ENCODE peak calls at places on chromosomes 5 and 9, in four cellular contexts. One of them, this sample, is unnamed.

GRCh38 chr9:20898885-20899554 is 132.4 kb downstream of the HACD4 start:
- DNase-seq in heart left ventricle: no peak
- DNase-seq in CD8-positive, alpha-beta T cell: no peak
- DNase-seq in dorsolateral prefrontal cortex: no peak
- DNase-seq in this sample: peak; percentile 16

GRCh38 chr5:64947031-64947430 is 178.3 kb downstream of the CWC27 start:
- DNase-seq in CD8-positive, alpha-beta T cell: no peak
- DNase-seq in heart left ventricle: peak; percentile 10
- DNase-seq in dorsolateral prefrontal cortex: no peak
- DNase-seq in this sample: peak; percentile 65

GRCh38 chr5:95530441-95530840 is 24.3 kb downstream of the SKIC3 start:
- DNase-seq in CD8-positive, alpha-beta T cell: no peak
- DNase-seq in heart left ventricle: no peak
- DNase-seq in dorsolateral prefrontal cortex: no peak
- DNase-seq in this sample: no peak

GRCh38 chr5:179867476-179867875 is 8.9 kb upstream of the MRNIP start:
- DNase-seq in CD8-positive, alpha-beta T cell: no peak
- DNase-seq in heart left ventricle: no peak
- DNase-seq in dorsolateral prefrontal cortex: no peak
- DNase-seq in this sample: no peak

GRCh38 chr9:133742849-133743444 is 4.8 kb upstream of the SARDH start:
- DNase-seq in heart left ventricle: peak; percentile 61
- DNase-seq in dorsolateral prefrontal cortex: peak; percentile 58
- DNase-seq in CD8-positive, alpha-beta T cell: peak; percentile 78
- DNase-seq in this sample: peak; percentile 87

GRCh38 chr9:89929721-89930480 is 325.1 kb downstream of the GADD45G start:
- DNase-seq in CD8-positive, alpha-beta T cell: no peak
- DNase-seq in heart left ventricle: peak; percentile 27
- DNase-seq in dorsolateral prefrontal cortex: no peak
- DNase-seq in this sample: no peak

GRCh38 chr5:53884844-53885243 is 324.4 kb downstream of the NDUFS4 start:
- DNase-seq in dorsolateral prefrontal cortex: no peak
- DNase-seq in CD8-positive, alpha-beta T cell: no peak
- DNase-seq in heart left ventricle: no peak
- DNase-seq in this sample: no peak

GRCh38 chr9:76665458-76665857 is 98.8 kb upstream of the PCA3 start:
- DNase-seq in dorsolateral prefrontal cortex: no peak
- DNase-seq in heart left ventricle: no peak
- DNase-seq in CD8-positive, alpha-beta T cell: no peak
- DNase-seq in this sample: no peak

GRCh38 chr5:88660326-88660946 is 222.5 kb downstream of the MEF2C start:
- DNase-seq in CD8-positive, alpha-beta T cell: no peak
- DNase-seq in dorsolateral prefrontal cortex: peak; percentile 67
- DNase-seq in heart left ventricle: no peak
- DNase-seq in this sample: no peak

GRCh38 chr5:121273818-121274433 is 577.8 kb upstream of the FTMT start:
- DNase-seq in CD8-positive, alpha-beta T cell: no peak
- DNase-seq in heart left ventricle: no peak
- DNase-seq in dorsolateral prefrontal cortex: no peak
- DNase-seq in this sample: peak; percentile 43

GRCh38 chr5:41122459-41122858 is 51.3 kb upstream of the MROH2B start:
- DNase-seq in CD8-positive, alpha-beta T cell: no peak
- DNase-seq in heart left ventricle: no peak
- DNase-seq in dorsolateral prefrontal cortex: no peak
- DNase-seq in this sample: no peak

GRCh38 chr9:129884220-129885017 is 49.2 kb downstream of the USP20 start:
- DNase-seq in heart left ventricle: peak; percentile 88
- DNase-seq in dorsolateral prefrontal cortex: peak; percentile 82
- DNase-seq in CD8-positive, alpha-beta T cell: peak; percentile 97
- DNase-seq in this sample: peak; percentile 91

GRCh38 chr9:131434673-131435072 is 40.8 kb downstream of the PRRC2B start:
- DNase-seq in dorsolateral prefrontal cortex: no peak
- DNase-seq in CD8-positive, alpha-beta T cell: no peak
- DNase-seq in heart left ventricle: no peak
- DNase-seq in this sample: no peak

GRCh38 chr5:82272957-82273356 is 5.2 kb downstream of the RPS23 start:
- DNase-seq in heart left ventricle: no peak
- DNase-seq in CD8-positive, alpha-beta T cell: no peak
- DNase-seq in dorsolateral prefrontal cortex: no peak
- DNase-seq in this sample: peak; percentile 30

GRCh38 chr9:94919376-94920098 is 193.0 kb downstream of the AOPEP start:
- DNase-seq in dorsolateral prefrontal cortex: no peak
- DNase-seq in CD8-positive, alpha-beta T cell: no peak
- DNase-seq in heart left ventricle: peak; percentile 45
- DNase-seq in this sample: no peak

GRCh38 chr9:4097490-4097889 is 202.4 kb downstream of the GLIS3 start:
- DNase-seq in heart left ventricle: no peak
- DNase-seq in CD8-positive, alpha-beta T cell: no peak
- DNase-seq in dorsolateral prefrontal cortex: no peak
- DNase-seq in this sample: no peak

GRCh38 chr5:78496373-78496772 is 136.0 kb downstream of the SCAMP1 start:
- DNase-seq in heart left ventricle: no peak
- DNase-seq in CD8-positive, alpha-beta T cell: no peak
- DNase-seq in dorsolateral prefrontal cortex: no peak
- DNase-seq in this sample: no peak

GRCh38 chr9:108001219-108001618 is 511.6 kb upstream of the KLF4 start:
- DNase-seq in CD8-positive, alpha-beta T cell: no peak
- DNase-seq in dorsolateral prefrontal cortex: no peak
- DNase-seq in heart left ventricle: no peak
- DNase-seq in this sample: no peak

GRCh38 chr5:149257875-149258705 is 13.6 kb upstream of the AFAP1L1 start:
- DNase-seq in heart left ventricle: no peak
- DNase-seq in dorsolateral prefrontal cortex: no peak
- DNase-seq in CD8-positive, alpha-beta T cell: no peak
- DNase-seq in this sample: no peak

GRCh38 chr5:124203308-124203707 is 543.1 kb downstream of the ZNF608 start:
- DNase-seq in dorsolateral prefrontal cortex: no peak
- DNase-seq in CD8-positive, alpha-beta T cell: no peak
- DNase-seq in heart left ventricle: no peak
- DNase-seq in this sample: no peak

GRCh38 chr5:3542158-3542557 is 53.5 kb upstream of the IRX1 start:
- DNase-seq in CD8-positive, alpha-beta T cell: no peak
- DNase-seq in heart left ventricle: no peak
- DNase-seq in dorsolateral prefrontal cortex: no peak
- DNase-seq in this sample: no peak

GRCh38 chr5:151676719-151677118 is 10.0 kb downstream of the SPARC start:
- DNase-seq in dorsolateral prefrontal cortex: no peak
- DNase-seq in heart left ventricle: no peak
- DNase-seq in CD8-positive, alpha-beta T cell: no peak
- DNase-seq in this sample: no peak

GRCh38 chr9:120289990-120290925 is 289.7 kb downstream of the CDK5RAP2 start:
- DNase-seq in CD8-positive, alpha-beta T cell: no peak
- DNase-seq in heart left ventricle: no peak
- DNase-seq in dorsolateral prefrontal cortex: no peak
- DNase-seq in this sample: no peak

GRCh38 chr9:115615821-115616665 is 498.1 kb upstream of the TNC start:
- DNase-seq in CD8-positive, alpha-beta T cell: no peak
- DNase-seq in dorsolateral prefrontal cortex: no peak
- DNase-seq in heart left ventricle: no peak
- DNase-seq in this sample: no peak

GRCh38 chr5:168681556-168682183 is 102.5 kb upstream of the PANK3 start:
- DNase-seq in CD8-positive, alpha-beta T cell: no peak
- DNase-seq in heart left ventricle: peak; percentile 46
- DNase-seq in dorsolateral prefrontal cortex: no peak
- DNase-seq in this sample: no peak

GRCh38 chr5:170132642-170133448 is 27.1 kb downstream of the FOXI1 start:
- DNase-seq in dorsolateral prefrontal cortex: no peak
- DNase-seq in CD8-positive, alpha-beta T cell: no peak
- DNase-seq in heart left ventricle: no peak
- DNase-seq in this sample: no peak

GRCh38 chr5:64339776-64340175 is 166.0 kb upstream of the RGS7BP start:
- DNase-seq in dorsolateral prefrontal cortex: no peak
- DNase-seq in heart left ventricle: no peak
- DNase-seq in CD8-positive, alpha-beta T cell: no peak
- DNase-seq in this sample: no peak

GRCh38 chr9:71270554-71270953 is 149.1 kb upstream of the TRPM3 start:
- DNase-seq in dorsolateral prefrontal cortex: no peak
- DNase-seq in CD8-positive, alpha-beta T cell: no peak
- DNase-seq in heart left ventricle: no peak
- DNase-seq in this sample: no peak

DNA sequence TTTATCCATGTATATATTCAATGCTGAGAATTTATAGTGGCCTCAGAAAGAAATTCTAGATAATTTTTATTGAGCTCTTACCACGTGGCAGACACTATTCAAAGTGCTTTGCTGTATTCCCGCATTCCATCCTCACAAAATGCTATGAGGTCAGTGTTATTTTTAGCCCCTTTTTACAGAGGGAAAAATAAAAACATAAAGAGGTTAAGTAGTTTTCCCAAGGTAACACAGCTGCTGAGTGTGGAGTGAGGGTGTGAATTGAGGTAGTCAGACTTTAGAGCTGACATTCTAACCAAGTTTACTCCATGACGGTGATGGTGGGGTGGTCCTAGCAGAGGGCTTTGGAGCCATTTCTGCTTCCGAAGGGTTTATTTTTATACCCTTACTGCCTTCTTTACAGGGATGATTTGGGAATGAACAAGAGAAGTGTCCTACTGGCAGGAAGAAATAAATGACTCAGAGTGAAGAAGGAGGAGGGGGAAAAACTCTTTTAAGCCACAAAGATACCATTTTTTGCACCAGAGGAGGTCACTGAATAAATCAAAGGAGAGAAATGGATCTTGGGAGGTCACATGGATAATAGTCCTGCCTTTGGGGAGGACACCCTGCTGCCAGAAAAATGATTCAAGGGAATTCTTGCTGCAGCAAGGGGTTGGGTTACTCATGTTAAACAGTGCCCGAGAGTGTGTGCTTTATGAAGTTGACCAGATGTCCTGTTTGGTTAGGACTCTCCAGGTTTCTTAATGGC is 76.1 kb downstream of the HMHB1 start:
- DNase-seq in heart left ventricle: no peak
- DNase-seq in dorsolateral prefrontal cortex: no peak
- DNase-seq in CD8-positive, alpha-beta T cell: no peak
- DNase-seq in this sample: no peak
- H3K4me3 ChIP-seq in heart left ventricle: no peak overlapping the region
- H3K4me3 ChIP-seq in dorsolateral prefrontal cortex: no peak overlapping the region
- H3K4me3 ChIP-seq in CD8-positive, alpha-beta T cell: no peak overlapping the region
- H3K4me3 ChIP-seq in this sample: no peak overlapping the region

GRCh38 chr5:94159144-94159543 is 417.7 kb upstream of the POU5F2 start:
- DNase-seq in CD8-positive, alpha-beta T cell: no peak
- DNase-seq in heart left ventricle: no peak
- DNase-seq in dorsolateral prefrontal cortex: no peak
- DNase-seq in this sample: no peak
- TF ChIP-seq CTCF in CD8-positive, alpha-beta T cell: no peak
- TF ChIP-seq CTCF in heart left ventricle: no peak
- TF ChIP-seq CTCF in dorsolateral prefrontal cortex: no peak
- TF ChIP-seq CTCF in this sample: peak; percentile 33

GRCh38 chr9:37953775-37954437 is 50.0 kb upstream of the SLC25A51 start:
- DNase-seq in dorsolateral prefrontal cortex: no peak
- DNase-seq in heart left ventricle: no peak
- DNase-seq in CD8-positive, alpha-beta T cell: no peak
- DNase-seq in this sample: no peak
- H3K4me3 ChIP-seq in dorsolateral prefrontal cortex: no peak overlapping the region
- H3K4me3 ChIP-seq in heart left ventricle: no peak overlapping the region
- H3K4me3 ChIP-seq in CD8-positive, alpha-beta T cell: no peak overlapping the region
- H3K4me3 ChIP-seq in this sample: no peak overlapping the region

GRCh38 chr9:12988259-12988658 is 213.4 kb downstream of the LURAP1L start:
- DNase-seq in CD8-positive, alpha-beta T cell: no peak
- DNase-seq in dorsolateral prefrontal cortex: no peak
- DNase-seq in heart left ventricle: no peak
- DNase-seq in this sample: no peak
- TF ChIP-seq CTCF in CD8-positive, alpha-beta T cell: no peak
- TF ChIP-seq CTCF in dorsolateral prefrontal cortex: no peak
- TF ChIP-seq CTCF in heart left ventricle: no peak
- TF ChIP-seq CTCF in this sample: no peak

DNA sequence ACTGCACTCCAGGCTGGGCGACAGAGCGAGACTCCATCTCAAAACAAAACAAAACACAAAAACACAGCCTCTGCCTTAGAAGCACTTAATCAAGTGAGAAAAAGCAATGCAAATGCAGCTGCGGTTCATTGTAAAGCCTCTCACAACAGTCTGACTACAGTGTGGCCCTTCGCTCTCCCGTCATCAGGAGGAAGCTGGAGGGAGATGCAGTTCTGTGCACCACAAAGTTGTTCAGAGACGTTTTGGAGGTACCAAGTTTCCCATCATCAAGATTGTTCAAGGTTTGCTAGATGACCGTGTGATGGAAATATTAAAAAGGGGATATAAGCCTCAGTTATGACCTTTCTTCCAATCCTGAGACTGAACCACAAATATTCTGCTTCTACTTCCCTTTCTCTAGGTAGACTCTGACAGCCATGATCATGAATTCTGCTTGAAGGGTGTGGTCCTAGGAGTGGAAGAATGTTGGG is 40.9 kb downstream of the SEC61B start:
- DNase-seq in heart left ventricle: no peak
- DNase-seq in CD8-positive, alpha-beta T cell: no peak
- DNase-seq in dorsolateral prefrontal cortex: no peak
- DNase-seq in this sample: no peak
- H3K4me3 ChIP-seq in heart left ventricle: no peak overlapping the region
- H3K4me3 ChIP-seq in CD8-positive, alpha-beta T cell: no peak overlapping the region
- H3K4me3 ChIP-seq in dorsolateral prefrontal cortex: no peak overlapping the region
- H3K4me3 ChIP-seq in this sample: no peak overlapping the region

This sample was measured in BE2C.